ENCODE peak calls at places on chromosome 4, in nine cellular contexts. A is natural killer cell, S is fibroblast of the conjunctiva, H is SK-N-MC, E is ACHN, O is SW480, Y is NCI-H1930, J is dermis microvascular lymphatic vessel endothelial cell, Z is small intestine. X is an unnamed sample.
A peak's percentile ranks its signal among the peaks of the same experiment; 100 is the strongest.

GRCh38 chr4:168690199-168690598 is 193.3 kb downstream of the PALLD start:
- DNase-seq in A (no peak), S (no peak), H (no peak), E (no peak), O (no peak), Y (no peak), J (no peak), Z (peak; percentile 84), X (no peak)

GRCh38 chr4:147831452-147832192 is 99.7 kb downstream of the ARHGAP10 start:
- DNase-seq in A (no peak), S (peak; percentile 64), H (no peak), E (peak; percentile 84), O (no peak), Y (no peak), J (peak; percentile 89), Z (peak; percentile 20), X (peak; percentile 88)

GRCh38 chr4:150006197-150006596 is 72.0 kb upstream of the DCLK2 start:
- DNase-seq in A (no peak), S (peak; percentile 21), H (no peak), E (no peak), O (no peak), Y (no peak), J (no peak), Z (no peak), X (no peak)

GRCh38 chr4:83771113-83771705 is 235.3 kb downstream of the GPAT3 start:
- DNase-seq in A (no peak), S (peak; percentile 14), H (peak; percentile 45), E (peak; percentile 66), O (peak; percentile 36), Y (no peak), J (peak; percentile 33), Z (peak; percentile 14), X (peak; percentile 24)

GRCh38 chr4:80069837-80070788 is 2.9 kb downstream of the ANTXR2 start:
- DNase-seq in A (no peak), S (no peak), H (no peak), E (no peak), O (no peak), Y (no peak), J (peak; percentile 58), Z (no peak), X (peak; percentile 17)

GRCh38 chr4:81675785-81676427 is 204.2 kb upstream of the RASGEF1B start:
- DNase-seq in A (no peak), S (no peak), H (no peak), E (no peak), O (no peak), Y (no peak), J (no peak), Z (no peak), X (no peak)

GRCh38 chr4:121701263-121701662 is 4.5 kb upstream of the ANXA5 start:
- DNase-seq in A (no peak), S (no peak), H (no peak), E (no peak), O (no peak), Y (no peak), J (no peak), Z (no peak), X (no peak)

GRCh38 chr4:41442818-41443217 is 95.1 kb upstream of the LIMCH1 start:
- DNase-seq in A (no peak), S (no peak), H (no peak), E (no peak), O (no peak), Y (no peak), J (peak; percentile 64), Z (no peak), X (peak; percentile 73)

GRCh38 chr4:171880136-171880535 is 66.9 kb downstream of the GALNTL6 start:
- DNase-seq in A (no peak), S (no peak), H (no peak), E (peak; percentile 87), O (no peak), Y (no peak), J (peak; percentile 18), Z (no peak), X (peak; percentile 94)

GRCh38 chr4:183098080-183098722 is 856 bp upstream of the WWC2 start:
- DNase-seq in A (peak; percentile 40), S (no peak), H (no peak), E (peak; percentile 54), O (peak; percentile 25), Y (no peak), J (peak; percentile 49), Z (peak; percentile 8), X (peak; percentile 41)

GRCh38 chr4:188221090-188221489 is 81.8 kb downstream of the TRIML1 start:
- DNase-seq in A (no peak), S (no peak), H (no peak), E (no peak), O (peak; percentile 46), Y (no peak), J (no peak), Z (no peak), X (no peak)

GRCh38 chr4:40594261-40595178 is 35.1 kb downstream of the RBM47 start:
- DNase-seq in A (no peak), S (peak; percentile 27), H (no peak), E (no peak), O (no peak), Y (no peak), J (no peak), Z (peak; percentile 67), X (no peak)

GRCh38 chr4:75904086-75904485 is 1.8 kb upstream of the PPEF2 start:
- DNase-seq in A (no peak), S (no peak), H (no peak), E (no peak), O (no peak), Y (no peak), J (no peak), Z (peak; percentile 70), X (no peak)

GRCh38 chr4:117949621-117950020 is 84.7 kb upstream of the NDST3 start:
- DNase-seq in A (no peak), S (no peak), H (no peak), E (no peak), O (no peak), Y (no peak), J (no peak), Z (no peak), X (no peak)

GRCh38 chr4:40255722-40256281 is 59.0 kb downstream of the RHOH start:
- DNase-seq in A (no peak), S (peak; percentile 91), H (no peak), E (peak; percentile 83), O (peak; percentile 88), Y (no peak), J (peak; percentile 95), Z (peak; percentile 77), X (peak; percentile 96)

GRCh38 chr4:109411964-109412363 is 21.7 kb upstream of the SEC24B start:
- DNase-seq in A (no peak), S (no peak), H (no peak), E (no peak), O (no peak), Y (no peak), J (peak; percentile 52), Z (no peak), X (peak; percentile 32)

GRCh38 chr4:42656736-42656985 is 244 bp downstream of the ATP8A1 start:
- DNase-seq in A (no peak), S (no peak), H (no peak), E (no peak), O (peak; percentile 2), Y (no peak), J (no peak), Z (no peak), X (no peak)

GRCh38 chr4:926538-926937 is 5.6 kb downstream of the GAK start:
- DNase-seq in A (no peak), S (no peak), H (no peak), E (peak; percentile 30), O (no peak), Y (peak; percentile 11), J (peak; percentile 13), Z (peak; percentile 13), X (no peak)

GRCh38 chr4:149836546-149836945 is 20.9 kb upstream of the IQCM start:
- DNase-seq in A (no peak), S (no peak), H (no peak), E (no peak), O (no peak), Y (no peak), J (no peak), Z (no peak), X (no peak)

GRCh38 chr4:43337707-43338106 is 445.2 kb downstream of the GRXCR1 start:
- DNase-seq in A (no peak), S (no peak), H (no peak), E (no peak), O (no peak), Y (no peak), J (no peak), Z (no peak), X (no peak)

GRCh38 chr4:3866813-3867129 is 100.6 kb downstream of the ADRA2C start:
- DNase-seq in A (no peak), S (no peak), H (no peak), E (no peak), O (no peak), Y (no peak), J (no peak), Z (no peak), X (no peak)

X was measured in endothelial cell of umbilical vein.